ENCODE peak calls at places on chromosome 16, in five cellular contexts. One of them, this sample, is unnamed.

GRCh38 chr16:53435066-53435688 is 906 bp downstream of the RBL2 start:
- DNase-seq in H9: peak
- DNase-seq in neuronal stem cell: peak
- DNase-seq in trophoblast cell: peak
- DNase-seq in H1: peak
- DNase-seq in this sample: peak

GRCh38 chr16:66070140-66070887 is 296.2 kb upstream of the CDH5 start:
- DNase-seq in H9: no peak
- DNase-seq in neuronal stem cell: no peak
- DNase-seq in trophoblast cell: no peak
- DNase-seq in H1: no peak
- DNase-seq in this sample: peak

GRCh38 chr16:83100679-83101078 is 473.9 kb downstream of the CDH13 start:
- DNase-seq in H9: no peak
- DNase-seq in neuronal stem cell: no peak
- DNase-seq in trophoblast cell: no peak
- DNase-seq in H1: no peak
- DNase-seq in this sample: no peak

GRCh38 chr16:85363881-85364280 is 249.2 kb upstream of the GSE1 start:
- DNase-seq in H9: no peak
- DNase-seq in neuronal stem cell: no peak
- DNase-seq in trophoblast cell: no peak
- DNase-seq in H1: no peak
- DNase-seq in this sample: peak

GRCh38 chr16:88883946-88884345 is 17.5 kb upstream of the PABPN1L start:
- DNase-seq in H9: no peak
- DNase-seq in neuronal stem cell: no peak
- DNase-seq in trophoblast cell: no peak
- DNase-seq in H1: no peak
- DNase-seq in this sample: no peak

GRCh38 chr16:81292936-81293335 is 21.8 kb upstream of the GAN start:
- DNase-seq in H9: no peak
- DNase-seq in neuronal stem cell: no peak
- DNase-seq in trophoblast cell: no peak
- DNase-seq in H1: no peak
- DNase-seq in this sample: no peak

GRCh38 chr16:68372806-68373205 is 62.0 kb downstream of the PRMT7 start:
- DNase-seq in H9: no peak
- DNase-seq in neuronal stem cell: no peak
- DNase-seq in trophoblast cell: no peak
- DNase-seq in H1: no peak
- DNase-seq in this sample: no peak

GRCh38 chr16:72894291-72895151 is 153.4 kb downstream of the ZFHX3 start:
- DNase-seq in H9: no peak
- DNase-seq in neuronal stem cell: no peak
- DNase-seq in trophoblast cell: no peak
- DNase-seq in H1: no peak
- DNase-seq in this sample: no peak

GRCh38 chr16:77295896-77296295 is 96.7 kb downstream of the SYCE1L start:
- DNase-seq in H9: no peak
- DNase-seq in neuronal stem cell: no peak
- DNase-seq in trophoblast cell: no peak
- DNase-seq in H1: no peak
- DNase-seq in this sample: peak

GRCh38 chr16:28873543-28874201 is 4.6 kb upstream of the ATP2A1 start:
- DNase-seq in H9: peak
- DNase-seq in neuronal stem cell: no peak
- DNase-seq in trophoblast cell: peak
- DNase-seq in H1: peak
- DNase-seq in this sample: peak

GRCh38 chr16:88451586-88452484 is 1.2 kb upstream of the ZFPM1 start:
- DNase-seq in H9: no peak
- DNase-seq in neuronal stem cell: no peak
- DNase-seq in trophoblast cell: no peak
- DNase-seq in H1: no peak
- DNase-seq in this sample: no peak

GRCh38 chr16:88803264-88803987 is at the start of gene CDT1:
- DNase-seq in H9: peak
- DNase-seq in neuronal stem cell: peak
- DNase-seq in trophoblast cell: peak
- DNase-seq in H1: peak
- DNase-seq in this sample: peak

GRCh38 chr16:64615647-64616280 is 506.1 kb downstream of the CDH11 start:
- DNase-seq in H9: peak
- DNase-seq in neuronal stem cell: peak
- DNase-seq in trophoblast cell: no peak
- DNase-seq in H1: peak
- DNase-seq in this sample: peak

GRCh38 chr16:88131256-88131655 is 180.0 kb downstream of the BANP start:
- DNase-seq in H9: no peak
- DNase-seq in neuronal stem cell: no peak
- DNase-seq in trophoblast cell: no peak
- DNase-seq in H1: no peak
- DNase-seq in this sample: no peak

GRCh38 chr16:2979669-2980226 is 498 bp downstream of the PKMYT1 start:
- DNase-seq in H9: no peak
- DNase-seq in neuronal stem cell: no peak
- DNase-seq in trophoblast cell: no peak
- DNase-seq in H1: no peak
- DNase-seq in this sample: no peak

GRCh38 chr16:80015566-80015965 is 415.0 kb upstream of the MAF start:
- DNase-seq in H9: no peak
- DNase-seq in neuronal stem cell: no peak
- DNase-seq in trophoblast cell: no peak
- DNase-seq in H1: no peak
- DNase-seq in this sample: peak

GRCh38 chr16:87681990-87682570 is 79.8 kb downstream of the JPH3 start:
- DNase-seq in H9: peak
- DNase-seq in neuronal stem cell: no peak
- DNase-seq in trophoblast cell: no peak
- DNase-seq in H1: peak
- DNase-seq in this sample: peak

GRCh38 chr16:87966685-87967185 is 15.5 kb downstream of the BANP start:
- DNase-seq in H9: no peak
- DNase-seq in neuronal stem cell: no peak
- DNase-seq in trophoblast cell: no peak
- DNase-seq in H1: no peak
- DNase-seq in this sample: no peak

GRCh38 chr16:69829338-69829737 is 67.2 kb downstream of the WWP2 start:
- DNase-seq in H9: no peak
- DNase-seq in neuronal stem cell: no peak
- DNase-seq in trophoblast cell: no peak
- DNase-seq in H1: no peak
- DNase-seq in this sample: no peak
- H2BK12ac ChIP-seq in H9: no peak
- H2BK12ac ChIP-seq in neuronal stem cell: no peak
- H2BK12ac ChIP-seq in trophoblast cell: no peak
- H2BK12ac ChIP-seq in H1: no peak
- H2BK12ac ChIP-seq in this sample: no peak

DNA sequence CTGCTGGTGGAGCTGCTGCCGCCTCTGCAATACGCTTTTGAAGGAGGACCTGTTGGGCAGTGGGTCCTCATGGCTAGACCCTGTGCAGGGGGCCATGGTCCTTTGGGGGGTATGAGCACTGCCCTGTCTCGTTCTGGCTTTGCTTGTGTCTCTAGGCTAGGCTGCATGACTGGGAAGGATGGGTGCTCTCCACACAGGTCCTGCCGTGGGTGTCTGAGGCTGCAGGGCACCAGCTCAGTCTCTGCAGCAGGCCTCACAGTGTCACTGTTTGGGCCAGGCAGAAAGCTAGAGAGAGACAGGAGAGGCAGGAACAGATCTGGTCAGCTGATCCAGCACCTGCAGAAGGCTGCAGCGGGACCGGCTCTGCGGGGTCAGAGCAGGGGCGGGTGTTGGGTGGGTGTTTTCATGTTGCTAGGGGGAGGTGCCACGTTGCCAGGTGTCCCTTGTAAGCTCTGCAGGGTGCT is 111.4 kb downstream of the SNX29 start:
- DNase-seq in H9: no peak
- DNase-seq in neuronal stem cell: no peak
- DNase-seq in trophoblast cell: no peak
- DNase-seq in H1: no peak
- DNase-seq in this sample: no peak
- H2BK120ac ChIP-seq in H9: no peak
- H2BK120ac ChIP-seq in neuronal stem cell: no peak
- H2BK120ac ChIP-seq in trophoblast cell: no peak
- H2BK120ac ChIP-seq in H1: no peak
- H2BK120ac ChIP-seq in this sample: no peak

GRCh38 chr16:21218135-21218534 is 6.8 kb upstream of the ZP2 start:
- DNase-seq in H9: no peak
- DNase-seq in neuronal stem cell: no peak
- DNase-seq in trophoblast cell: no peak
- DNase-seq in H1: no peak
- DNase-seq in this sample: no peak
- H2BK12ac ChIP-seq in H9: no peak
- H2BK12ac ChIP-seq in neuronal stem cell: no peak
- H2BK12ac ChIP-seq in trophoblast cell: no peak
- H2BK12ac ChIP-seq in H1: no peak
- H2BK12ac ChIP-seq in this sample: no peak

DNA sequence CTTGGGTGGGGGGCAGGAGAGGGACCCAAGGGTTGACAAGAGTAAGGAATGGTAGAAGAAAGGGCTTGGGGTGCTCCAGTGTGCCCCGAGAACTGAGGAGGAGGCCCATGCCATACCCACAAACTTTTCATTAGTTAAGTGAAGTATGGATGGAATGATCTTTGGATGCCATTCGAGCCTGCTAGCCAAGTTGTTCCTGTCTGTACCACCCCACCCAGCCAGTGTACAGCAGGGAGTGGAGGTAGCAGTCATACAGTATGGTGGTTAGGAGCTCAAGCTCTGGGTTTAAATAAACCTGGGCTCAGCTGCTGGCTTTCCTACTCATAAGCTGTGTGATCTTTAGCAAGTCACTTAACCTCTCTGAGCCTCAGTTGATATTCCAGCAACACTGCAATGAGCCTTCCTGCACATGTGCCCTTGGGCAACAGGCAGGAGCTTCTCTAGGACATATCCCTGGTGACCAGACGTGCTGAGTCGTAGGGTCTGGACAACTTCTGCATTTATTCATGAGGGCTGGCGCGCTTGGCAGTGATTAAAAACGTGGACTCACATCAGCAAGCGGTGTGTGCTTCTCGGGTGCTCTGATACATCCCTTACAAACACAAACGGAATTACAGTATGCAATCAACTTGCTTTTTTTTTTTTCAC is 22.9 kb downstream of the ITPRIPL2 start:
- DNase-seq in H9: no peak
- DNase-seq in neuronal stem cell: no peak
- DNase-seq in trophoblast cell: peak
- DNase-seq in H1: no peak
- DNase-seq in this sample: peak
- H2BK120ac ChIP-seq in H9: no peak
- H2BK120ac ChIP-seq in neuronal stem cell: no peak
- H2BK120ac ChIP-seq in trophoblast cell: no peak
- H2BK120ac ChIP-seq in H1: no peak
- H2BK120ac ChIP-seq in this sample: no peak

GRCh38 chr16:24820522-24820921 is 25.2 kb upstream of the SLC5A11 start:
- DNase-seq in H9: no peak
- DNase-seq in neuronal stem cell: no peak
- DNase-seq in trophoblast cell: no peak
- DNase-seq in H1: no peak
- DNase-seq in this sample: peak

GRCh38 chr16:24819462-24820040 is 26.2 kb upstream of the SLC5A11 start:
- DNase-seq in H9: no peak
- DNase-seq in neuronal stem cell: no peak
- DNase-seq in trophoblast cell: no peak
- DNase-seq in H1: no peak
- DNase-seq in this sample: no peak

GRCh38 chr16:24821129-24821528 is 24.6 kb upstream of the SLC5A11 start:
- DNase-seq in H9: no peak
- DNase-seq in neuronal stem cell: no peak
- DNase-seq in trophoblast cell: no peak
- DNase-seq in H1: no peak
- DNase-seq in this sample: no peak

GRCh38 chr16:24815052-24815451 is 30.7 kb upstream of the SLC5A11 start:
- DNase-seq in H9: no peak
- DNase-seq in neuronal stem cell: no peak
- DNase-seq in trophoblast cell: no peak
- DNase-seq in H1: no peak
- DNase-seq in this sample: no peak

DNA sequence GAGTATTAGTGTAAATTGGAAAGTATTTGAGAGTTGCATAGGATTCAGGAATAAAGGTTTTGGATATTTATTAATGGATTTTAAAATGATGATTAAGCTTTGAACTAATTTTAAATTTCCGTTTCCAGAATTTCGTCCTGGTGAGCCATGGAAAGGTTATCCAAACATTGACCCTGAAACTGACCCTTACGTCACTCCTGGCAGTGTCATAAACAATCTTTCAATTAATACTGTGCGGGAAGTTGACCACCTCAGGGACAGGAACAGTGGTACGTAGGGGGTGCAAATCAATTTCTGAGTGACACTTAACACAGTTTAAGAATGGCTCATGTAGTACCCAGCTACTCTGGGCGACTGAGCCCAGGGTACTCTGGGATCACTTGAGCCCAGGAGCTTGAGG is 29.1 kb upstream of the SLC5A11 start:
- DNase-seq in H9: no peak
- DNase-seq in neuronal stem cell: no peak
- DNase-seq in trophoblast cell: no peak
- DNase-seq in H1: no peak
- DNase-seq in this sample: no peak
- H2BK12ac ChIP-seq in H9: no peak
- H2BK12ac ChIP-seq in neuronal stem cell: no peak
- H2BK12ac ChIP-seq in trophoblast cell: no peak
- H2BK12ac ChIP-seq in H1: no peak
- H2BK12ac ChIP-seq in this sample: no peak

GRCh38 chr16:4309833-4310266 is 6.0 kb upstream of the GLIS2 start:
- DNase-seq in H9: peak
- DNase-seq in neuronal stem cell: no peak
- DNase-seq in trophoblast cell: peak
- DNase-seq in H1: peak
- DNase-seq in this sample: peak
- H2BK120ac ChIP-seq in H9: no peak
- H2BK120ac ChIP-seq in neuronal stem cell: no peak
- H2BK120ac ChIP-seq in trophoblast cell: no peak
- H2BK120ac ChIP-seq in H1: peak
- H2BK120ac ChIP-seq in this sample: no peak